ENCODE peak calls at places on chromosomes 7 and 10, in nine cellular contexts. B is foreskin keratinocyte, F is progenitor cell of endocrine pancreas, S is tibial artery, Z is activated B cell treated with CpG ODN at 0.5 μM for 24 hours, T is GM20000, Q is lower lobe of right lung, J is fibroblast of mammary gland, D is cardiac fibroblast. R is an unnamed sample.

GRCh38 chr7:156474241-156474743 is 166.3 kb upstream of the RNF32 start:
- DNase-seq in B (no peak), Z (no peak), T (no peak), D (peak; percentile 38), F (no peak), J (peak; percentile 45), Q (no peak), S (no peak), R (peak; percentile 36)

GRCh38 chr10:124179308-124180043 is 86.1 kb upstream of the CHST15 start:
- DNase-seq in F (no peak), Q (no peak), Z (no peak), T (no peak), D (no peak), J (no peak), B (no peak), S (no peak), R (no peak)

GRCh38 chr7:867406-868188 is 8.8 kb upstream of the GET4 start:
- DNase-seq in S (peak; percentile 79), Q (peak; percentile 67), B (peak; percentile 76), F (no peak), Z (no peak), D (peak; percentile 49), J (peak; percentile 69), T (no peak), R (peak; percentile 84)

GRCh38 chr10:48927198-48927597 is 12.4 kb downstream of the LRRC18 start:
- DNase-seq in Q (no peak), D (no peak), Z (no peak), J (no peak), T (no peak), F (no peak), S (no peak), B (no peak), R (no peak)

GRCh38 chr10:93993782-93994668 is at the start of gene PLCE1:
- DNase-seq in T (peak; percentile 76), B (no peak), Z (no peak), D (peak; percentile 10), F (peak; percentile 53), Q (peak; percentile 71), J (peak; percentile 20), S (peak; percentile 31), R (no peak)

GRCh38 chr7:7242899-7243298 is 60.6 kb downstream of the C1GALT1 start:
- DNase-seq in J (no peak), F (no peak), T (no peak), B (no peak), S (no peak), D (no peak), Q (no peak), Z (no peak), R (no peak)

GRCh38 chr10:65570143-65571010 is 1355.5 kb upstream of the LRRTM3 start:
- DNase-seq in Q (peak; percentile 53), S (no peak), F (peak; percentile 51), T (no peak), D (peak; percentile 57), J (peak; percentile 15), Z (no peak), B (peak; percentile 58), R (peak; percentile 1)

GRCh38 chr10:4234661-4235060 is 449.7 kb upstream of the KLF6 start:
- DNase-seq in Z (no peak), F (no peak), T (no peak), S (no peak), Q (no peak), J (no peak), D (peak; percentile 78), B (no peak), R (no peak)

GRCh38 chr7:106425017-106425719 is 140.4 kb upstream of the NAMPT start:
- DNase-seq in J (peak; percentile 100), B (peak; percentile 100), F (no peak), D (peak; percentile 100), T (peak; percentile 72), Q (peak; percentile 69), Z (peak; percentile 36), S (peak; percentile 90), R (peak; percentile 96)
- TF ChIP-seq CTCF in J (no peak), B (no peak), F (no peak), D (no peak), T (no peak), Q (no peak), Z (no peak), S (no peak), R (no peak)

GRCh38 chr10:35025916-35026315 is 64.2 kb downstream of the CUL2 start:
- DNase-seq in D (peak; percentile 77), Z (no peak), B (peak; percentile 79), J (peak; percentile 72), S (no peak), F (no peak), Q (no peak), T (no peak), R (peak; percentile 68)

GRCh38 chr10:35027567-35027966 is 62.6 kb downstream of the CUL2 start:
- DNase-seq in S (no peak), Z (no peak), D (peak; percentile 52), T (no peak), F (no peak), J (peak; percentile 41), B (no peak), Q (no peak), R (no peak)
- TF ChIP-seq CTCF in S (peak; percentile 39), Z (no peak), D (peak; percentile 32), T (no peak), F (peak; percentile 64), J (peak; percentile 49), B (peak; percentile 65), Q (peak; percentile 33), R (peak; percentile 80)

GRCh38 chr7:151707757-151708156 is 169.2 kb downstream of the PRKAG2 start:
- DNase-seq in B (no peak), D (no peak), T (no peak), S (no peak), Z (no peak), J (no peak), Q (no peak), F (no peak), R (no peak)
- TF ChIP-seq CTCF in B (no peak), D (no peak), T (no peak), S (no peak), Z (no peak), J (no peak), Q (no peak), F (no peak), R (peak; percentile 48)

DNA sequence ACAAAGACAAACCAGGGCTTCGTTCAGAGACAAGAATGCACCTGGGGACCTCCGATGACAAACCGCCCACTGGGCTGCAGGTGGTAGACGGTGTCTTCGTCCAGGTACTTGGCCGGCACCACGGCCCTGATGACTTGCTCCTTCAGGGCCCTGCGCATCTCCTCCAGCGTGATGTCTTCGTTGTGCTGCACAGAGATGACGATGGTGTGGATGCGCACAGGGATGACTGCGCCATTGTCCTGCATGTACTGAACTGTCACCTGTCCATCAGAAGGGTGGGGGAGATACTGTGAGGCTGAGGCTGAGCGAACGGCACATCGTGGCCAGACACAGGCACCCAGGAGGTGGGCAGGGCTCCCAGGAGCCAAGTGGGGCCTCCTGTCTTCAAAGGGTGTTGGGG is 13.1 kb downstream of the MAT1A start:
- DNase-seq in Z (no peak), T (no peak), S (no peak), Q (no peak), F (no peak), B (no peak), D (no peak), J (no peak), R (no peak)
- TF ChIP-seq CTCF in Z (no peak), T (no peak), S (no peak), Q (no peak), F (no peak), B (no peak), D (no peak), J (no peak), R (no peak)

GRCh38 chr7:82629583-82629982 is 186.0 kb upstream of the CACNA2D1 start:
- DNase-seq in Z (no peak), J (peak; percentile 66), D (peak; percentile 22), Q (no peak), T (no peak), B (peak; percentile 2), S (no peak), F (no peak), R (no peak)

GRCh38 chr7:82623812-82624211 is 180.2 kb upstream of the CACNA2D1 start:
- DNase-seq in Q (no peak), D (peak; percentile 37), S (no peak), B (no peak), T (no peak), F (no peak), J (peak; percentile 59), Z (no peak), R (no peak)

GRCh38 chr7:82624337-82624736 is 180.8 kb upstream of the CACNA2D1 start:
- DNase-seq in T (no peak), D (peak; percentile 88), J (peak; percentile 97), F (no peak), Z (no peak), S (no peak), Q (no peak), B (peak; percentile 72), R (peak; percentile 87)

GRCh38 chr7:82624965-82625364 is 181.4 kb upstream of the CACNA2D1 start:
- DNase-seq in Q (no peak), T (no peak), Z (no peak), S (no peak), F (no peak), B (no peak), J (no peak), D (no peak), R (no peak)

GRCh38 chr7:82625377-82625776 is 181.8 kb upstream of the CACNA2D1 start:
- DNase-seq in B (no peak), F (no peak), S (no peak), D (no peak), Z (no peak), T (no peak), J (peak; percentile 2), Q (no peak), R (no peak)
- TF ChIP-seq CTCF in B (peak; percentile 33), F (no peak), S (no peak), D (no peak), Z (no peak), T (no peak), J (peak; percentile 11), Q (no peak), R (peak; percentile 42)

R was measured in HFFc6.